ENCODE peak calls at places on chromosome 7, in seven cellular contexts. H, P, O, I, K, B and W are unnamed samples.

GRCh38 chr7:144384071-144384470 is 19.4 kb downstream of the NOBOX start:
- DNase-seq in O (peak), K (no peak), I (peak), P (no peak), H (peak), B (no peak), W (no peak)

GRCh38 chr7:114423218-114423496 is 8.5 kb downstream of the FOXP2 start:
- DNase-seq in I (no peak), O (no peak), B (no peak), K (no peak), H (no peak), P (no peak), W (no peak)

GRCh38 chr7:47480576-47481538 is 101.1 kb downstream of the TNS3 start:
- DNase-seq in B (no peak), K (peak), P (no peak), O (no peak), H (no peak), I (no peak), W (no peak)

GRCh38 chr7:30476401-30477145 is 2.0 kb downstream of the NOD1 start:
- DNase-seq in K (no peak), I (no peak), O (no peak), P (no peak), H (no peak), B (no peak), W (no peak)

GRCh38 chr7:19772858-19773337 is 519 bp downstream of the TMEM196 start:
- DNase-seq in H (no peak), O (no peak), P (no peak), I (peak), K (peak), B (peak), W (peak)

GRCh38 chr7:129315916-129316315 is 91.1 kb downstream of the AHCYL2 start:
- DNase-seq in H (no peak), K (no peak), P (peak), O (no peak), B (no peak), I (no peak), W (no peak)

GRCh38 chr7:17380696-17381662 is 82.5 kb downstream of the AHR start:
- DNase-seq in O (no peak), K (no peak), P (no peak), B (no peak), H (no peak), I (no peak), W (no peak)

GRCh38 chr7:106289848-106290247 is 5.1 kb upstream of the NAMPT start:
- DNase-seq in I (no peak), H (no peak), P (no peak), K (no peak), O (no peak), B (no peak), W (no peak)

GRCh38 chr7:102433319-102434038 is at the start of gene ORAI2:
- DNase-seq in B (peak), I (peak), O (no peak), H (peak), K (peak), P (peak), W (peak)

GRCh38 chr7:96303686-96304443 is 18.0 kb downstream of the SLC25A13 start:
- DNase-seq in H (peak), P (no peak), I (peak), K (no peak), O (no peak), B (no peak), W (no peak)

GRCh38 chr7:34198089-34198686 is 292.8 kb downstream of the BMPER start:
- DNase-seq in O (no peak), P (no peak), H (no peak), B (no peak), K (no peak), I (no peak), W (no peak)

GRCh38 chr7:5429857-5430611 is 6.4 kb upstream of the TNRC18 start:
- DNase-seq in P (peak), I (no peak), H (peak), B (no peak), K (peak), O (no peak), W (peak)

GRCh38 chr7:123594813-123595241 is 6.8 kb upstream of the ASB15 start:
- DNase-seq in O (no peak), H (no peak), P (no peak), K (peak), I (peak), B (peak), W (peak)

GRCh38 chr7:116211913-116212596 is 1.7 kb downstream of the TES start:
- DNase-seq in B (peak), H (no peak), K (no peak), I (no peak), P (no peak), O (no peak), W (no peak)

GRCh38 chr7:74287303-74288033 is 1.7 kb upstream of the CLIP2 start:
- DNase-seq in I (no peak), O (no peak), B (no peak), K (no peak), P (no peak), H (no peak), W (no peak)

GRCh38 chr7:33680682-33681081 is 224.7 kb upstream of the BMPER start:
- DNase-seq in K (no peak), P (no peak), I (no peak), B (no peak), H (no peak), O (no peak), W (no peak)

GRCh38 chr7:87414400-87415188 is 60.9 kb downstream of the ABCB4 start:
- DNase-seq in H (peak), B (no peak), P (no peak), I (no peak), O (no peak), K (no peak), W (no peak)

GRCh38 chr7:114924066-114924712 is 2.3 kb downstream of the MDFIC start:
- DNase-seq in O (no peak), K (no peak), B (no peak), H (no peak), I (no peak), P (no peak), W (no peak)

GRCh38 chr7:101370836-101371235 is 8.2 kb downstream of the COL26A1 start:
- DNase-seq in P (no peak), H (no peak), O (no peak), B (no peak), K (no peak), I (no peak), W (no peak)